ENCODE peak calls at places on chromosome 10, in four cellular contexts. One of them, this sample, is unnamed.

GRCh38 chr10:2079603-2080078 is 342.3 kb upstream of the ADARB2 start:
- DNase-seq in ascending aorta: no peak
- DNase-seq in myocyte: no peak
- DNase-seq in iPS-NIHi11: no peak
- DNase-seq in this sample: no peak

GRCh38 chr10:52883996-52884871 is 111.7 kb upstream of the MBL2 start:
- DNase-seq in ascending aorta: no peak
- DNase-seq in myocyte: peak; percentile 71
- DNase-seq in iPS-NIHi11: peak; percentile 66
- DNase-seq in this sample: peak; percentile 71

GRCh38 chr10:61784354-61785131 is 117.0 kb upstream of the ARID5B start:
- DNase-seq in ascending aorta: no peak
- DNase-seq in myocyte: no peak
- DNase-seq in iPS-NIHi11: no peak
- DNase-seq in this sample: no peak

GRCh38 chr10:69352569-69353264 is 64.0 kb downstream of the TACR2 start:
- DNase-seq in ascending aorta: no peak
- DNase-seq in myocyte: peak; percentile 21
- DNase-seq in iPS-NIHi11: no peak
- DNase-seq in this sample: no peak

GRCh38 chr10:119575506-119575905 is 21.3 kb downstream of the TIAL1 start:
- DNase-seq in ascending aorta: no peak
- DNase-seq in myocyte: peak; percentile 21
- DNase-seq in iPS-NIHi11: no peak
- DNase-seq in this sample: no peak

GRCh38 chr10:125094111-125094705 is 66.2 kb downstream of the CTBP2 start:
- DNase-seq in ascending aorta: no peak
- DNase-seq in myocyte: no peak
- DNase-seq in iPS-NIHi11: no peak
- DNase-seq in this sample: no peak

GRCh38 chr10:5585517-5586222 is 60.9 kb downstream of the CALML3 start:
- DNase-seq in ascending aorta: no peak
- DNase-seq in myocyte: peak; percentile 61
- DNase-seq in iPS-NIHi11: no peak
- DNase-seq in this sample: peak; percentile 20

GRCh38 chr10:127300868-127301321 is 104.5 kb upstream of the INSYN2A start:
- DNase-seq in ascending aorta: no peak
- DNase-seq in myocyte: no peak
- DNase-seq in iPS-NIHi11: no peak
- DNase-seq in this sample: no peak

GRCh38 chr10:3761111-3761686 is 23.8 kb downstream of the KLF6 start:
- DNase-seq in ascending aorta: no peak
- DNase-seq in myocyte: no peak
- DNase-seq in iPS-NIHi11: no peak
- DNase-seq in this sample: no peak